ENCODE peak calls at places on chromosomes 2 and 18, in eight cellular contexts. V is MG63, U is IMR-90, Q is suprapubic skin, D is tibial artery, C is heart right ventricle, F is keratinocyte, E is upper lobe of left lung. S is an unnamed sample.
A peak's percentile ranks its signal among the peaks of the same experiment; 100 is the strongest.

GRCh38 chr2:5725794-5726463 is 33.7 kb downstream of the SOX11 start:
- DNase-seq in V (no peak), U (no peak), Q (no peak), D (no peak), C (no peak), F (no peak), E (no peak), S (peak; percentile 94)

GRCh38 chr18:72859088-72859487 is 8.7 kb downstream of the NETO1 start:
- DNase-seq in V (no peak), U (no peak), Q (no peak), D (no peak), C (no peak), F (no peak), E (no peak), S (no peak)

GRCh38 chr2:96530144-96530430 is 6.5 kb upstream of the ARID5A start:
- DNase-seq in V (no peak), U (no peak), Q (no peak), D (no peak), C (no peak), F (no peak), E (no peak), S (no peak)

GRCh38 chr2:192159764-192160163 is 35.0 kb downstream of the TMEFF2 start:
- DNase-seq in V (no peak), U (no peak), Q (no peak), D (no peak), C (no peak), F (no peak), E (no peak), S (no peak)

GRCh38 chr2:141271346-141271745 is 859.5 kb downstream of the LRP1B start:
- DNase-seq in V (no peak), U (no peak), Q (no peak), D (no peak), C (no peak), F (no peak), E (no peak), S (no peak)

GRCh38 chr2:55590810-55591440 is 26.5 kb downstream of the PPP4R3B start:
- DNase-seq in V (no peak), U (peak; percentile 60), Q (no peak), D (no peak), C (no peak), F (peak; percentile 59), E (no peak), S (no peak)

GRCh38 chr2:174125151-174125550 is 123.2 kb downstream of the OLA1 start:
- DNase-seq in V (no peak), U (no peak), Q (no peak), D (no peak), C (no peak), F (no peak), E (no peak), S (peak; percentile 60)

GRCh38 chr2:235416816-235417499 is 76.9 kb upstream of the AGAP1 start:
- DNase-seq in V (no peak), U (peak; percentile 12), Q (no peak), D (no peak), C (no peak), F (no peak), E (peak; percentile 57), S (no peak)

GRCh38 chr2:215718426-215718825 is 282.6 kb upstream of the FN1 start:
- DNase-seq in V (no peak), U (no peak), Q (no peak), D (no peak), C (no peak), F (no peak), E (no peak), S (no peak)

GRCh38 chr2:184215745-184216144 is 382.6 kb upstream of the ZNF804A start:
- DNase-seq in V (no peak), U (no peak), Q (no peak), D (no peak), C (no peak), F (no peak), E (no peak), S (no peak)

GRCh38 chr2:232075080-232075479 is 113.6 kb downstream of the DIS3L2 start:
- DNase-seq in V (no peak), U (peak; percentile 73), Q (no peak), D (no peak), C (no peak), F (no peak), E (no peak), S (no peak)

GRCh38 chr2:63613391-63613901 is 24.7 kb downstream of the MDH1 start:
- DNase-seq in V (no peak), U (no peak), Q (no peak), D (no peak), C (no peak), F (no peak), E (no peak), S (peak; percentile 40)

GRCh38 chr2:28201711-28202180 is 190.9 kb upstream of the FOSL2 start:
- DNase-seq in V (no peak), U (no peak), Q (no peak), D (peak; percentile 72), C (no peak), F (no peak), E (no peak), S (peak; percentile 27)

GRCh38 chr2:36294290-36294689 is 61.3 kb upstream of the CRIM1 start:
- DNase-seq in V (no peak), U (no peak), Q (no peak), D (no peak), C (no peak), F (no peak), E (no peak), S (no peak)

GRCh38 chr2:45370367-45370766 is 240.7 kb downstream of the SRBD1 start:
- DNase-seq in V (no peak), U (peak; percentile 53), Q (no peak), D (no peak), C (no peak), F (no peak), E (no peak), S (no peak)

GRCh38 chr18:7840445-7840844 is 273.3 kb downstream of the PTPRM start:
- DNase-seq in V (no peak), U (no peak), Q (no peak), D (no peak), C (no peak), F (no peak), E (no peak), S (no peak)

GRCh38 chr2:102704531-102704930 is 57.3 kb upstream of the TMEM182 start:
- DNase-seq in V (no peak), U (no peak), Q (no peak), D (no peak), C (no peak), F (no peak), E (no peak), S (peak; percentile 6)

GRCh38 chr2:181077128-181077709 is 96.8 kb downstream of the UBE2E3 start:
- DNase-seq in V (no peak), U (peak; percentile 62), Q (no peak), D (no peak), C (no peak), F (no peak), E (no peak), S (peak; percentile 68)

GRCh38 chr2:100806550-100806949 is 13.4 kb upstream of the NPAS2 start:
- DNase-seq in V (no peak), U (no peak), Q (no peak), D (no peak), C (no peak), F (no peak), E (no peak), S (no peak)

GRCh38 chr2:113173563-113174368 is at the start of gene PSD4:
- DNase-seq in V (no peak), U (no peak), Q (peak; percentile 88), D (peak; percentile 47), C (peak; percentile 32), F (no peak), E (peak; percentile 88), S (no peak)

GRCh38 chr2:95240556-95240955 is 33.2 kb downstream of the ZNF892 start:
- DNase-seq in V (no peak), U (no peak), Q (no peak), D (no peak), C (no peak), F (no peak), E (no peak), S (no peak)

GRCh38 chr2:197306024-197306690 is 4.4 kb downstream of the ANKRD44 start:
- DNase-seq in V (no peak), U (no peak), Q (no peak), D (no peak), C (no peak), F (no peak), E (no peak), S (no peak)

DNA sequence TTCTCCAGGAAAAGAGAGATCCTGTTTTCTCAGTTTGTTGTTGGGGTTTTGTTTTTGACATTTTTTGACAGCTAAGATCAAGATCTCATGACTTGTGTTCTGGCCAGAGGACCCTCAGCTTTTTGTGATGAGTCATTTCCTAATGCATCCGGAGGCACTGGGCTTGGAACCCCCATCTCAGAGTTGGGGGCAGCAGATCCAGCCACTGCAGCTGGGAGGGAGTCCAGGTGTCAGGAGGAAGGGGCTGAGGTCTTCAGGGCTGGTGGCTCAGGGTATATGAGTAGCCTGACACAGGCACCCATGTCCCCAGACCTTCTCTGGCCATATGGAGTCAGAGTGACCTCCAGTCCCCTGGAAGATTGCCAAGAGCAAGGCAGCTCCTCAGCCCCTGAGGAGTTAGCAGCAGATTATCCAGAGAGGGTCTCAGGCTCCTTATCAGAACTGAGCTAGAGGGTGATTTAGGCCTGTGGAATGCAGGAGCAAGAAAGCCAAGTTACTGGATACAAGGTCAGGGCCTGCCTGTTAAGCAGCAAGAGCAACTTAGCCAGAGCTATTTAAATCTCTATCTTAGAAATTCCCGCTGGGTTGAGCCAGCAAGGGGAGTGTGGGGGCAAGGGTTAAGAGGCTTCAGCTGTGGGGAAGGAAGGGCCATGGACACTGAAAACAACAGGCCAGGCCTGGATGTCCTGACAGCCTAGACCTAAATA is 62.4 kb downstream of the TANC1 start:
- DNase-seq in V (peak; percentile 71), U (peak; percentile 83), Q (no peak), D (peak; percentile 32), C (peak; percentile 76), F (no peak), E (peak; percentile 47), S (peak; percentile 44)
- H3K4me3 ChIP-seq in V (no peak overlapping the region), U (no peak overlapping the region), Q (no peak overlapping the region), D (no peak overlapping the region), C (no peak overlapping the region), F (no peak overlapping the region), E (no peak overlapping the region), S (no peak overlapping the region)

GRCh38 chr2:38743672-38744398 is 7.3 kb downstream of the SRSF7 start:
- DNase-seq in V (no peak), U (no peak), Q (no peak), D (no peak), C (no peak), F (no peak), E (no peak), S (no peak)
- H3K4me3 ChIP-seq in V (no peak overlapping the region), U (no peak overlapping the region), Q (no peak overlapping the region), D (no peak overlapping the region), C (no peak overlapping the region), F (no peak overlapping the region), E (no peak overlapping the region), S (no peak overlapping the region)

GRCh38 chr2:199163901-199164300 is 293.8 kb downstream of the SATB2 start:
- DNase-seq in V (no peak), U (no peak), Q (no peak), D (no peak), C (no peak), F (no peak), E (no peak), S (no peak)
- H3K4me3 ChIP-seq in V (no peak overlapping the region), U (no peak overlapping the region), Q (no peak overlapping the region), D (no peak overlapping the region), C (no peak overlapping the region), F (no peak overlapping the region), E (no peak overlapping the region), S (no peak overlapping the region)

DNA sequence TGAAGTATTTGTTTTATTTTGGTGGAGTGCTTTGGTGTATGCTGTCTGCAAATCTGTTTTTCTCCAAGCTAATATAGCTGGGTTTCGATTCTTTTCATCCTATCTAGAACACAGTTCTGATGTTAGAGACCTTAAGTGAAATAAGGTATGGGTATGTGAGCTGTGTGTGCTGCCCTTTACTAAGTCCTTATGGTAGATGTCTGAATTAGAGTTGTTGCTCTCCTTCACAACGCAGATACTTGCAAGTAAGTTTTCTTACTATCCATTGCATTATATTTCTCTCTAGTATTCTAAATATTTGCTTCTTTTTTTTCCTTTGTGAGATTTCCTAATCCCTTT is 38.6 kb downstream of the AGFG1 start:
- DNase-seq in V (no peak), U (no peak), Q (no peak), D (no peak), C (no peak), F (no peak), E (no peak), S (no peak)
- H3K4me3 ChIP-seq in V (no peak overlapping the region), U (no peak overlapping the region), Q (no peak overlapping the region), D (no peak overlapping the region), C (no peak overlapping the region), F (no peak overlapping the region), E (no peak overlapping the region), S (no peak overlapping the region)